ENCODE peak calls at places on chromosomes 6 and 20, in four cellular contexts. T is HepG2, M is prostate gland, H is spleen. P is an unnamed sample.

GRCh38 chr6:42532038-42532669 is 31.7 kb upstream of the UBR2 start:
- DNase-seq in T (peak), M (peak), H (no peak), P (no peak)

GRCh38 chr20:4153251-4153650 is 137.9 kb upstream of the RNF24 start:
- DNase-seq in T (no peak), M (no peak), H (peak), P (no peak)

GRCh38 chr6:21741221-21742109 is 147.9 kb downstream of the SOX4 start:
- DNase-seq in T (no peak), M (no peak), H (no peak), P (no peak)

GRCh38 chr20:40508821-40509220 is 180.2 kb downstream of the MAFB start:
- DNase-seq in T (no peak), M (no peak), H (no peak), P (no peak)

GRCh38 chr6:57123111-57123510 is 33.1 kb downstream of the ZNF451 start:
- DNase-seq in T (no peak), M (no peak), H (no peak), P (no peak)

GRCh38 chr6:146975093-146975492 is 229.1 kb upstream of the STXBP5 start:
- DNase-seq in T (no peak), M (no peak), H (no peak), P (no peak)

GRCh38 chr6:47545223-47545622 is 67.6 kb downstream of the CD2AP start:
- DNase-seq in T (no peak), M (no peak), H (peak), P (no peak)

GRCh38 chr6:41786451-41787218 is 859 bp upstream of the TOMM6 start:
- DNase-seq in T (peak), M (peak), H (peak), P (peak)

GRCh38 chr20:40459299-40459698 is 229.7 kb downstream of the MAFB start:
- DNase-seq in T (no peak), M (no peak), H (no peak), P (no peak)

GRCh38 chr6:98832282-98833100 is 1.9 kb upstream of the POU3F2 start:
- DNase-seq in T (no peak), M (no peak), H (peak), P (peak)

GRCh38 chr6:134173007-134173690 is 120.7 kb upstream of the SLC2A12 start:
- DNase-seq in T (no peak), M (no peak), H (no peak), P (no peak)

GRCh38 chr20:41316602-41317535 is 662 bp downstream of the ZHX3 start:
- DNase-seq in T (peak), M (peak), H (peak), P (peak)

GRCh38 chr6:19865178-19865577 is 28.0 kb downstream of the ID4 start:
- DNase-seq in T (no peak), M (no peak), H (no peak), P (no peak)

GRCh38 chr20:28616354-28616753 is 2641.1 kb upstream of the DEFB115 start:
- DNase-seq in T (no peak), M (no peak), H (no peak), P (no peak)

GRCh38 chr6:69984506-69984905 is 118.2 kb downstream of the COL19A1 start:
- DNase-seq in T (no peak), M (no peak), H (no peak), P (no peak)

GRCh38 chr6:2434911-2435310 is 189.5 kb upstream of the GMDS start:
- DNase-seq in T (no peak), M (no peak), H (no peak), P (no peak)

GRCh38 chr6:13384966-13385365 is 56.6 kb upstream of the TBC1D7 start:
- DNase-seq in T (no peak), M (no peak), H (no peak), P (no peak)

GRCh38 chr6:138487122-138487604 is 12.1 kb downstream of the NHSL1 start:
- DNase-seq in T (no peak), M (no peak), H (no peak), P (no peak)

GRCh38 chr6:18280084-18280483 is 15.8 kb upstream of the DEK start:
- DNase-seq in T (no peak), M (no peak), H (no peak), P (no peak)

GRCh38 chr20:63740070-63740500 is 509 bp downstream of the SLC2A4RG start:
- DNase-seq in T (no peak), M (no peak), H (peak), P (peak)

GRCh38 chr6:138655828-138656227 is 117.7 kb upstream of the CCDC28A start:
- DNase-seq in T (no peak), M (no peak), H (no peak), P (no peak)

GRCh38 chr20:31712564-31713311 is 9.9 kb downstream of the BCL2L1 start:
- DNase-seq in T (peak), M (peak), H (peak), P (peak)

GRCh38 chr6:152295346-152295745 is 341.8 kb downstream of the SYNE1 start:
- DNase-seq in T (no peak), M (no peak), H (no peak), P (no peak)

GRCh38 chr6:165616116-165616515 is 46.9 kb downstream of the PDE10A start:
- DNase-seq in T (no peak), M (no peak), H (no peak), P (no peak)

GRCh38 chr6:85460154-85460950 is 10.5 kb downstream of the NT5E start:
- DNase-seq in T (no peak), M (no peak), H (no peak), P (no peak)

GRCh38 chr20:17558154-17558940 is 11.5 kb upstream of the DSTN start:
- DNase-seq in T (peak), M (peak), H (no peak), P (no peak)

GRCh38 chr6:13615802-13616140 is 636 bp downstream of the NOL7 start:
- DNase-seq in T (no peak), M (peak), H (peak), P (peak)

GRCh38 chr6:106356382-106356781 is 4.1 kb upstream of the CRYBG1 start:
- DNase-seq in T (no peak), M (no peak), H (no peak), P (no peak)

GRCh38 chr6:168834188-168834587 is 393.2 kb downstream of the SMOC2 start:
- DNase-seq in T (no peak), M (no peak), H (no peak), P (no peak)

GRCh38 chr6:134850906-134851305 is 99.0 kb downstream of the ALDH8A1 start:
- DNase-seq in T (no peak), M (no peak), H (no peak), P (no peak)

GRCh38 chr6:52403627-52404026 is 16.5 kb upstream of the EFHC1 start:
- DNase-seq in T (no peak), M (peak), H (no peak), P (no peak)

GRCh38 chr20:62667530-62668440 is 25.5 kb downstream of the SLCO4A1 start:
- DNase-seq in T (peak), M (no peak), H (no peak), P (no peak)

GRCh38 chr6:84618046-84618752 is 146.2 kb downstream of the TBX18 start:
- DNase-seq in T (no peak), M (no peak), H (no peak), P (no peak)

GRCh38 chr6:36127462-36128016 is 2.8 kb upstream of the MAPK13 start:
- DNase-seq in T (peak), M (no peak), H (peak), P (no peak)

GRCh38 chr6:88611721-88612120 is 351.7 kb downstream of the RNGTT start:
- DNase-seq in T (no peak), M (no peak), H (no peak), P (no peak)

GRCh38 chr6:153121311-153121710 is 9.8 kb downstream of the RGS17 start:
- DNase-seq in T (no peak), M (no peak), H (no peak), P (no peak)

GRCh38 chr6:21305827-21306469 is 287.6 kb upstream of the SOX4 start:
- DNase-seq in T (peak), M (no peak), H (no peak), P (no peak)

GRCh38 chr6:117165921-117166499 is 99.3 kb upstream of the VGLL2 start:
- DNase-seq in T (no peak), M (no peak), H (no peak), P (no peak)

DNA sequence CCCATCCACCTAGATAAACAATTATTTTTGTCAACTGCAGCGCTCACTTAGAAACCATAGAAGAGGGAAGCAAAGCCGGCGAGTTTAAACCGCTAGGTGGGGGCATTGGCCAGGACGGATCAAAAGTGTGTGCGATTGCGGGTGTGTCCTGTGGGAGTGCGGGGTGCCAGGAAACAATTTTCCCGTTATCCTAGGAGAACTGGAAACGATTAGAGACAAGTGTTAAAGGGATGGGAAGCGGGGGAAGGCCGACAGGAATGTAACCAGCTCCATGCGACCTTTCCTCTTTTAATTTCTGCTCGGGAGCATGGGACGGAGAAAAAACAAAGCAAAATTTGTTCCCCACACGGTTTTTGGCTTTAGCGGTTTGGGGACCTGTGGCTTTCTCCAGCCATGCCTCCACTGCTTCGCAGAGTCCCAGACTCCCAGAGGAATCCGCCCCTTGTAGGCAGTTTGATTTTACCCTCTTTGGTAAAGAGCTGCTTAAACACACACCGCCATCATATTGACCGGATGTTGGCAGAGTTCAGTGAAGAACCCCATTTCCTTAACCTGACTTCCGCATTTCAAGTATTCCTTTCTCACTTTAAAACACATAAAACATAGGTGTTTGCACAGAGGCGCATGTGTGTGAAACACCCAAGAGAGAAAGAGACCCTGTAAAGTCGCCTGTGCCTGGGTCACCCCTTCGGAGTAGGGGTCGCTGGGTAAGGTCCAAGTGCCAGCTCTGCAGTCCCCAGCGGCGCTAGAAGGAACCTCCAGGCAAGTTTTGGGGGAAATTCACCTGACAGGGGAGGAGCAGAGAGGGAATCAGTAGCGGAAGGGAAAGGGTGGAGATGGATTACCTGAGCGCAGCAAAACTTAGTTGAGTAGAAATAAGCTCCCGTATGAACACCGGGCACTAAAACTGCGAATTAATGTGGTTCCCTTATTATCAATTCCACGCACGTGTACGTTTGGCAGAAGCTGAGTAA is 3.1 kb upstream of the HTR1B start:
- DNase-seq in T (peak), M (peak), H (no peak), P (no peak)
- TF ChIP-seq POLR2AphosphoS5 in T (no peak), M (no peak), H (no peak), P (no peak)

GRCh38 chr6:89819336-89820130 is at the start of gene MDN1:
- DNase-seq in T (peak), M (peak), H (peak), P (peak)
- TF ChIP-seq POLR2A in T (peak), M (peak), H (no peak), P (peak)

GRCh38 chr20:57524511-57525176 is at the start of gene CTCFL:
- DNase-seq in T (no peak), M (no peak), H (no peak), P (peak)
- TF ChIP-seq POLR2AphosphoS5 in T (no peak), M (no peak), H (no peak), P (no peak)

GRCh38 chr6:37555040-37555781 is 55.5 kb upstream of the CCDC167 start:
- DNase-seq in T (no peak), M (no peak), H (no peak), P (no peak)
- TF ChIP-seq POLR2A in T (no peak), M (no peak), H (no peak), P (no peak)

GRCh38 chr6:227812-228338 is 64.4 kb upstream of the DUSP22 start:
- DNase-seq in T (no peak), M (no peak), H (no peak), P (no peak)
- TF ChIP-seq POLR2AphosphoS5 in T (no peak), M (no peak), H (no peak), P (no peak)

DNA sequence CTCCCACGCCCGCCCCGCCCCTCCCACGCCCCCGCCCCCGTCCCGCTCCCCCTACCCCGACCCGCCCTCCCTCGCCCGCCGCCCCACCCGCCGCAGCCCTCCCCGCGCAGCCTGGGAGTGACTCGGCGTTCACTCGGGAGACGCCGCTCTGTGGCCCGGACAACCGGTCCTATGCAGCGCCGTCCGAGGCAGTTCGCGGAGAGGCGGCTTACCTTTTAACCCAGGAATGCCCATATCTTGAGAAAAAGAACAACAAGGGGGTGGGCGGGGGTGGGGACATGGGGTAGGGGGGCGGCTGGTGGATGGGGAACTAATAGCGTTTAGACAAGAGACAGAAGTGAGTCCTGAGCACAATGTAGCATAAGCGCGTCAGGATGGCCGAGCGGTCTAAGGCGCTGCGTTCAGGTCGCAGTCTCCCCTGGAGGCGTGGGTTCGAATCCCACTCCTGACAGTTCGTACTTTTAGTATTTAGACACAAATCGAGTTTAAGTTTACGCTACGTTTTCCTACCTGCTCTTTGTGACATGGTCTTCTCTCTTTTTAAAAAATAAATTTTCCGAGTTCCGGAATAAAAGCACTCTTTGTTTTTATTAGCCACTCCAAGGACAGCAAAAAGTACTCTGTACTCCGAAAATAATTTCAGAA is 17.2 kb upstream of the HMGN4 start:
- DNase-seq in T (peak), M (peak), H (peak), P (peak)
- TF ChIP-seq POLR2A in T (peak), M (no peak), H (no peak), P (peak)

GRCh38 chr6:14729186-14729871 is 516.5 kb upstream of the JARID2 start:
- DNase-seq in T (no peak), M (no peak), H (no peak), P (no peak)
- TF ChIP-seq POLR2AphosphoS5 in T (no peak), M (no peak), H (peak), P (no peak)

DNA sequence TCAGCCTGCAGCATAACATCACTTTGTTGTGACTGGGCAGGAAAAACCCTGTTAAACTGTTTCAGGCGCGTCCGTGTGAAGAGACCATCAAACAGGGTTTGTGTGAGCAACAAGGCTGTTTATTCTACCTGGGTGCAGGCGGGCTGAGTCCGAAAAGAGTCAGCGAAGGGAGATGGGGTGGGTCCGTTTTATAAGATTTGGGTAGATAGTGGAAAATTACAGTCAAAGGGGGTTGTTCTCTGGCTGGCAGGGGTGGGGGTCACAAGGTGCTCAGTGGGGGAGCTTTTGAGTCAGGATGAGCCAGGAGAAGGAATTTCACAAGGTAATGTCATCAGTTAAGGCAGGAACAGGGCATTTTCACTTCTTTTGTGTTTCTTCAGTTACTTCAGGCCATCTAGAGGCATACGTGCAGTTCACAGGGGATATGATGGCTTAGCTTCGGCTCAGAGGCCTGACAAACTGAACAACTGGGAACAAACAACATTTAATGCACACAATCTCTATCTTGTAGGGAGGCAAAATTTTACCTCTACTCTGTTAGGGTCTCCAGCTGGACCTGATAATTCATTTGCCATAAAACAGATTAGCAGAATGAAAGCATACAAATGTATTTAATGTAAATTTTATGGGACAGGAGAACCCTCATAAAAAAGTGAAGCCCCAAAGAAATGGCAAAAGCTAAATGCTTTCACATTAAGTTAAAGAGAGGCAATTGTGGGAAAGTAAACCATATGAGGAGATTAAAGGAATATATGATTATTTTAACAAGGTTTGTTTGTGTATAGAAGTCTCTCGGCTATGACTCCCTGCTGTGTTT is 58.3 kb upstream of the HFE start:
- DNase-seq in T (no peak), M (no peak), H (no peak), P (no peak)
- TF ChIP-seq POLR2A in T (no peak), M (no peak), H (no peak), P (no peak)

GRCh38 chr6:150865406-150866146 is at the start of gene MTHFD1L:
- DNase-seq in T (peak), M (peak), H (peak), P (peak)
- TF ChIP-seq POLR2AphosphoS5 in T (no peak), M (no peak), H (peak), P (peak)

P was measured in upper lobe of left lung.